ENCODE peak calls at places on chromosomes 16 and 17, in eight cellular contexts. T is psoas muscle, Q is brain microvascular endothelial cell, X is mesendoderm, P is fibroblast of lung, I is cardiac muscle cell, A is pancreas, W is heart right ventricle. B is an unnamed sample.

GRCh38 chr16:53726625-53727024 is 22.7 kb downstream of the FTO start:
- DNase-seq in T (no peak), Q (peak; percentile 7), X (no peak), P (no peak), I (peak; percentile 34), A (no peak), W (no peak), B (no peak)

GRCh38 chr17:72184805-72185204 is 64.0 kb downstream of the SOX9 start:
- DNase-seq in T (no peak), Q (no peak), X (no peak), P (peak; percentile 38), I (no peak), A (no peak), W (no peak), B (no peak)

GRCh38 chr17:80212962-80213650 is 7.0 kb downstream of the SGSH start:
- DNase-seq in T (no peak), Q (no peak), X (no peak), P (no peak), I (no peak), A (no peak), W (no peak), B (no peak)

GRCh38 chr17:16915752-16916556 is 56.0 kb downstream of the TNFRSF13B start:
- DNase-seq in T (no peak), Q (peak; percentile 32), X (peak; percentile 80), P (peak; percentile 29), I (peak; percentile 63), A (peak; percentile 51), W (peak; percentile 53), B (peak; percentile 28)

GRCh38 chr17:37818689-37819088 is 73.8 kb upstream of the HNF1B start:
- DNase-seq in T (no peak), Q (no peak), X (peak; percentile 13), P (peak; percentile 87), I (no peak), A (peak; percentile 62), W (no peak), B (no peak)

GRCh38 chr17:781920-782731 is at the start of the genes GLOD4 and MRM3:
- DNase-seq in T (peak; percentile 95), Q (peak; percentile 88), X (peak; percentile 89), P (peak; percentile 81), I (peak; percentile 91), A (peak; percentile 87), W (peak; percentile 94), B (peak; percentile 85)

GRCh38 chr17:46848534-46848933 is 2.8 kb upstream of the WNT9B start:
- DNase-seq in T (no peak), Q (no peak), X (no peak), P (no peak), I (no peak), A (no peak), W (no peak), B (no peak)

GRCh38 chr16:54582631-54583250 is 296.2 kb upstream of the IRX3 start:
- DNase-seq in T (no peak), Q (no peak), X (no peak), P (no peak), I (no peak), A (no peak), W (no peak), B (no peak)

GRCh38 chr16:154223-155030 is 2.0 kb downstream of the HBZ start:
- DNase-seq in T (no peak), Q (peak; percentile 12), X (peak; percentile 29), P (peak; percentile 52), I (peak; percentile 68), A (no peak), W (no peak), B (no peak)

GRCh38 chr16:30778549-30779244 is 8.3 kb downstream of the ZNF629 start:
- DNase-seq in T (peak; percentile 42), Q (no peak), X (peak; percentile 44), P (no peak), I (peak; percentile 68), A (no peak), W (no peak), B (no peak)

GRCh38 chr17:46958192-46958591 is 20.9 kb downstream of the RPRML start:
- DNase-seq in T (no peak), Q (no peak), X (no peak), P (no peak), I (no peak), A (no peak), W (no peak), B (no peak)

GRCh38 chr16:83689385-83689831 is 118.4 kb upstream of the HSBP1 start:
- DNase-seq in T (no peak), Q (peak; percentile 85), X (peak; percentile 58), P (peak; percentile 98), I (peak; percentile 10), A (no peak), W (no peak), B (no peak)

GRCh38 chr16:19236561-19236960 is 49.0 kb upstream of the CLEC19A start:
- DNase-seq in T (no peak), Q (no peak), X (no peak), P (no peak), I (no peak), A (no peak), W (no peak), B (no peak)

GRCh38 chr17:65455972-65456343 is 105.5 kb downstream of the AXIN2 start:
- DNase-seq in T (no peak), Q (no peak), X (peak; percentile 71), P (no peak), I (peak; percentile 49), A (no peak), W (no peak), B (no peak)

GRCh38 chr17:954431-955164 is 25.0 kb downstream of the NXN start:
- DNase-seq in T (no peak), Q (peak; percentile 76), X (no peak), P (peak; percentile 93), I (peak; percentile 70), A (no peak), W (no peak), B (peak; percentile 94)

GRCh38 chr17:76382803-76383644 is 1.4 kb upstream of the SPHK1 start:
- DNase-seq in T (peak; percentile 58), Q (peak; percentile 86), X (peak; percentile 85), P (peak; percentile 86), I (peak; percentile 63), A (peak; percentile 58), W (peak; percentile 55), B (peak; percentile 93)

GRCh38 chr16:51524555-51525373 is 373.7 kb upstream of the SALL1 start:
- DNase-seq in T (no peak), Q (peak; percentile 4), X (peak; percentile 54), P (peak; percentile 80), I (no peak), A (peak; percentile 4), W (no peak), B (no peak)

GRCh38 chr17:27651411-27652345 is 20.7 kb downstream of the LGALS9 start:
- DNase-seq in T (peak; percentile 69), Q (peak; percentile 57), X (peak; percentile 36), P (no peak), I (peak; percentile 53), A (peak; percentile 37), W (peak; percentile 64), B (peak; percentile 13)

GRCh38 chr17:58764373-58764772 is 8.7 kb downstream of the PPM1E start:
- DNase-seq in T (no peak), Q (no peak), X (no peak), P (no peak), I (no peak), A (no peak), W (no peak), B (no peak)

GRCh38 chr17:80782536-80783427 is 208.9 kb upstream of the CHMP6 start:
- DNase-seq in T (no peak), Q (peak; percentile 48), X (peak; percentile 65), P (peak; percentile 36), I (peak; percentile 68), A (no peak), W (no peak), B (no peak)

GRCh38 chr17:57078274-57078673 is 6.8 kb upstream of the AKAP1 start:
- DNase-seq in T (no peak), Q (no peak), X (no peak), P (no peak), I (no peak), A (no peak), W (no peak), B (no peak)

GRCh38 chr17:10162034-10162433 is 36.4 kb downstream of the GAS7 start:
- DNase-seq in T (no peak), Q (no peak), X (no peak), P (no peak), I (no peak), A (no peak), W (no peak), B (no peak)

GRCh38 chr16:79593754-79594153 is 6.8 kb downstream of the MAF start:
- DNase-seq in T (no peak), Q (no peak), X (no peak), P (no peak), I (no peak), A (no peak), W (no peak), B (no peak)
- H3K27ac ChIP-seq in T (peak overlapping the region; percentile 95), Q (no peak overlapping the region), X (no peak overlapping the region), P (no peak overlapping the region), I (no peak overlapping the region), A (no peak overlapping the region), W (no peak overlapping the region), B (no peak overlapping the region)

DNA sequence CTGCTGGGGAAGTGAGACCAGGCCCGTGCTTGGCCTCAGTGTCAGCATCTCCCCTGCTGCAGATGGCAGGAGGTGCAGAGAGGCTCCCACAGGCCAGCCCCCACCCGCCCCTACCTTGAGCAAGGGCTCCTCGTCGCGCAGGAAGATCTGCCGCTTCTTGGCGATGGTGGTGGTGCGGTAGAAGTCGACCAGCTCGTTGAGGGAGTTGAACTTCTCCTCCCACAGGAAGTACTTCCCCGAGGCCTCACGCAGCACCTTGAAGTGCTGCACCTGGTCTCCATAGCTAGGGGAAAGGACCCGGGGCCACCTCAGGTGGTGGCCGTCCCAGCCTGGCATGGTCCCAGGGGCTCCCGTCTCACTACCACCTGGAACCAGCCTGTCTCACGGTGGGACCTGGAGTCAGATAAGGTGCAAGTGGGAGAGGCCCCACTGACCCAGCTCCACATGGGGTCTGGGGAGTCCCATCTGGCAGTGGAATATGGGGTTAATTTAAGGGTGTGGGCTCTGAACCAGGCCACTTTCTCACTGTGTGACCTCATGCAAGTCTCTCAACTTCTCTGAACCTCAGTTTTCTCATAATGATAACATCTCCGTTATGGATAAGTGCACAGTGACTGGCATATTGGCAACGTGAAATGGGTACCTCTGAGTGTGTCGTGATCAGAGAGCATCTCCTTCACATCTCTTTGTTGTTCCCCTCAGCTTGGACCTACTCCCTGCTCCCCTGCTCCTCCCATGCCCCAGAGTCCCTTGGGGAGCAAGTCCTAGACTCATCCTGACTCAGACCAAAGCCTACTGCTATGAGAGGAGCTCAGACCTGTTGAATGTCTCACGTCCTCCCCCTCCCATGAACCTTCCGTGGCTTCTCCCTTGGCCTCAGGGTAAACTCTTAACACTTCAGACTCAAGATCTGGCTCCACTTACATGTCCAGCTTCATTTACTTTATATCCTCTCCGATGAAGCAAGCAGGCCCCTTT is 19.8 kb upstream of the FAM83G start:
- DNase-seq in T (peak; percentile 11), Q (peak; percentile 25), X (peak; percentile 44), P (no peak), I (no peak), A (no peak), W (no peak), B (no peak)
- H3K27ac ChIP-seq in T (no peak overlapping the region), Q (no peak overlapping the region), X (no peak overlapping the region), P (no peak overlapping the region), I (no peak overlapping the region), A (no peak overlapping the region), W (no peak overlapping the region), B (no peak overlapping the region)

GRCh38 chr17:42744806-42745617 is at the start of gene EZH1:
- DNase-seq in T (peak; percentile 90), Q (peak; percentile 71), X (peak; percentile 97), P (peak; percentile 79), I (peak; percentile 95), A (peak; percentile 87), W (peak; percentile 94), B (peak; percentile 89)
- H3K27ac ChIP-seq in T (peak within 1 kb of the TSS; percentile 88), Q (peak within 1 kb of the TSS; percentile 56), X (peak within 1 kb of the TSS; percentile 67), P (peak within 1 kb of the TSS; percentile 69), I (peak within 1 kb of the TSS; percentile 96), A (peak within 1 kb of the TSS; percentile 82), W (peak within 1 kb of the TSS; percentile 97), B (no peak within 1 kb of the TSS)

GRCh38 chr16:48194828-48195566 is 39.2 kb upstream of the ABCC12 start:
- DNase-seq in T (no peak), Q (peak; percentile 23), X (no peak), P (peak; percentile 35), I (no peak), A (peak; percentile 8), W (no peak), B (no peak)
- H3K27ac ChIP-seq in T (no peak overlapping the region), Q (no peak overlapping the region), X (no peak overlapping the region), P (no peak overlapping the region), I (no peak overlapping the region), A (no peak overlapping the region), W (no peak overlapping the region), B (no peak overlapping the region)

B was measured in SJSA1.